ENCODE peak calls at places on chromosomes 6 and 20, in six cellular contexts. G, V, Z, S, K and Q are unnamed samples.

GRCh38 chr6:131761061-131761761 is 46.6 kb upstream of the ENPP1 start:
- DNase-seq in S (no peak), G (no peak), Z (no peak), K (no peak), V (no peak), Q (no peak)

GRCh38 chr6:30100585-30101422 is 12.1 kb downstream of the TRIM31 start:
- DNase-seq in S (peak; percentile 45), G (peak; percentile 92), Z (no peak), V (no peak), K (peak; percentile 57), Q (peak; percentile 88)

GRCh38 chr6:20426177-20427082 is 24.8 kb downstream of the E2F3 start:
- DNase-seq in G (no peak), V (no peak), S (no peak), K (no peak), Z (no peak), Q (no peak)

GRCh38 chr20:14948416-14948815 is 611.0 kb upstream of the FLRT3 start:
- DNase-seq in S (no peak), Z (no peak), K (no peak), V (no peak), G (peak; percentile 34), Q (no peak)

GRCh38 chr6:15955484-15955883 is 173.4 kb upstream of the MYLIP start:
- DNase-seq in G (no peak), Z (no peak), K (no peak), V (no peak), S (no peak), Q (no peak)

GRCh38 chr6:37396571-37397185 is 36.3 kb upstream of the CMTR1 start:
- DNase-seq in V (no peak), Z (no peak), G (no peak), S (no peak), K (peak; percentile 4), Q (no peak)

GRCh38 chr6:67433124-67433523 is 1202.0 kb upstream of the ADGRB3 start:
- DNase-seq in K (no peak), Z (no peak), G (no peak), S (no peak), V (no peak), Q (no peak)

GRCh38 chr6:131773284-131773950 is 34.4 kb upstream of the ENPP1 start:
- DNase-seq in Z (no peak), G (no peak), K (no peak), V (no peak), S (no peak), Q (no peak)

GRCh38 chr6:75524322-75524972 is 30.8 kb upstream of the FILIP1 start:
- DNase-seq in K (no peak), G (peak; percentile 95), Z (no peak), S (no peak), V (peak; percentile 10), Q (no peak)

GRCh38 chr6:39114395-39114706 is 635 bp downstream of the SAYSD1 start:
- DNase-seq in S (no peak), K (no peak), Z (no peak), V (no peak), G (no peak), Q (no peak)

GRCh38 chr20:51758978-51759544 is 9.1 kb downstream of the ATP9A start:
- DNase-seq in G (peak; percentile 87), Z (no peak), K (no peak), V (no peak), S (no peak), Q (no peak)

GRCh38 chr6:157233156-157233555 is 90.2 kb downstream of the TMEM242 start:
- DNase-seq in Z (no peak), V (no peak), S (no peak), G (no peak), K (no peak), Q (no peak)

GRCh38 chr20:38193586-38194105 is 28.6 kb upstream of the TGM2 start:
- DNase-seq in G (no peak), S (no peak), K (no peak), Z (no peak), V (no peak), Q (no peak)

GRCh38 chr20:5786930-5787826 is 37.0 kb downstream of the SHLD1 start:
- DNase-seq in G (no peak), S (no peak), V (no peak), Z (no peak), K (no peak), Q (no peak)

GRCh38 chr6:132264101-132264500 is 137.2 kb downstream of the MOXD1 start:
- DNase-seq in G (no peak), K (no peak), V (no peak), S (no peak), Z (no peak), Q (no peak)

GRCh38 chr20:61677928-61678327 is 387.8 kb downstream of the TAF4 start:
- DNase-seq in S (no peak), K (no peak), G (no peak), Z (no peak), V (no peak), Q (no peak)

GRCh38 chr6:347232-347631 is 44.3 kb upstream of the IRF4 start:
- DNase-seq in K (no peak), Z (no peak), S (no peak), G (no peak), V (no peak), Q (no peak)

GRCh38 chr6:131084982-131085381 is 21.9 kb upstream of the EPB41L2 start:
- DNase-seq in S (no peak), Z (no peak), G (peak; percentile 49), K (no peak), V (no peak), Q (no peak)

GRCh38 chr20:18397090-18397489 is 69.7 kb downstream of the DZANK1 start:
- DNase-seq in V (no peak), Z (no peak), S (no peak), K (no peak), G (no peak), Q (no peak)

GRCh38 chr6:61606500-61606899 is 679.5 kb downstream of the KHDRBS2 start:
- DNase-seq in G (no peak), K (no peak), V (no peak), S (no peak), Z (peak; percentile 2), Q (no peak)

GRCh38 chr6:135901776-135902524 is 50.4 kb downstream of the PDE7B start:
- DNase-seq in S (no peak), G (no peak), K (no peak), Z (no peak), V (no peak), Q (no peak)

GRCh38 chr20:57082546-57082945 is 183.9 kb downstream of the BMP7 start:
- DNase-seq in V (no peak), Z (no peak), K (no peak), G (no peak), S (no peak), Q (no peak)

GRCh38 chr20:37939701-37940151 is 36.8 kb downstream of the VSTM2L start:
- DNase-seq in Z (no peak), V (no peak), G (no peak), S (no peak), K (no peak), Q (no peak)

GRCh38 chr20:23235173-23236027 is 115.2 kb upstream of the NXT1 start:
- DNase-seq in V (peak; percentile 52), Z (peak; percentile 39), K (peak; percentile 61), S (peak; percentile 44), G (peak; percentile 50), Q (peak; percentile 11)

GRCh38 chr6:91088515-91088914 is 501.6 kb upstream of the MAP3K7 start:
- DNase-seq in S (no peak), G (no peak), K (no peak), V (no peak), Z (no peak), Q (no peak)

GRCh38 chr6:137218473-137218916 is 690 bp downstream of the IFNGR1 start:
- DNase-seq in V (no peak), K (peak; percentile 38), Z (no peak), S (peak; percentile 35), G (peak; percentile 36), Q (peak; percentile 35)

DNA sequence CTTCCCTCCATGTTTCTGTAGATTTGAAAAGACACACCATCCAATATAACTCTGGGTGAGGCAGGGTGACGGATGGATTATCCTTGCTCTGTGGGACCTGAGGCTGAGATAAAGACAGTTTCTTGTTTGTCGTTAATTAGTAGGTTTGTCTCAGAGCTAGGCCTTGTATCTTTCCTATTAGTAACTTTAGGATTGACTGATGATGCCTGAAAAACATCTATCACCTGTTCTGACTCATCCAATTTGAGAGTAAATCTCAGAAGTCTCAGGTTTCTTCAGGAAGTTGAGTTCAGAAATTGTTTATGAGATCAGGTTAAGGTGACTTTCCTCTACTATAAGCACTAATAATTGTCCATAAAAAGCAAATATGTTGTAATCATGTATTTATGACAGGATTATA is 129.4 kb upstream of the SUPT3H start:
- DNase-seq in G (no peak), Z (no peak), S (no peak), K (no peak), V (no peak), Q (no peak)
- TF ChIP-seq JUND in G (no peak), Z (no peak), S (no peak), K (no peak), V (peak; percentile 76), Q (no peak)

DNA sequence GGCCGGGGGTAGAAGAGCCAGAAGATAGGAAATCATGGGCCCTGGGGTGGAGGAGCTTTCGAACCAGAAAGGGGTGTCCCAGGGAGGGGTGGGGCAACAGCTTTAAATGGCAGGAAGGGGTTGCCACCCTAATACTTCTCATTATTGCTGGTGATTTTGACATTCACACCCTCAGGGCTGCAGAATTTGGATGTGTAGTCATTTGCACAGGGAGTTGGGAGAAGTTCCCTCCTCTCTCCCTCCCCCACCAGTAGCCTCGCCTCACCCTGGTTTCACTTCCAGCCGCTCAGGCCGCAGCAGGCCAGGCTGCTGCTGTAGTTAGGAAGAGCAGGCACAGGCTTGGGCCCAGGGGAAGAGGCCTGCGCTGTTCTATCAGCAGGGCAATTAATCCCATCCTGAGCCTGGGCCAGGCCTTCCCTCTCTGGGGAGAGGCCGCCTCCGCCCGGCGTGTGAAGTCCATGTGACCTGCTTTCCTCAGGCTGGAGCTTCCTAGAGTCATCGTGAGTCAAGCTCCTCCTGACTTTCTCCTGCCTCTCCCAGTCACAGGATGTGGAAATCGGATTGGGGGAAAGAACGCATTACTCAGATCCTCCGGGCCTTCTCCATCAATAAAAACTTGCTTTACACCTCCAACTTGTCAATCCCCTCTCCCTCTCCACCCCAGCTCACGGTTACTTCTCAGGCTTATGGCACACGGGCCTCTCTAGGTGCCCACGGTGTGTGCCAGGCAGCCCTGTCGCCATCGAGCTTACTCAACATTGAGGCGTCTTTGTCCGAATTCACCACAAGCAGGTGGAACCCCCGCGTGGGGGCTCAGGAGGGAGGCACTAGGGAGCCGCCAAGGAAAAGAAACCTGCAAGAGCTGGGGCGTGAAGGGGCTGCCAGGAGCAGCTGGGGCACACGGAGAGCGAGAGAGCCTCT is 7.8 kb downstream of the ADTRP start:
- DNase-seq in V (peak; percentile 89), G (no peak), Z (no peak), K (no peak), S (peak; percentile 24), Q (no peak)
- TF ChIP-seq JUND in V (peak; percentile 71), G (no peak), Z (no peak), K (no peak), S (peak; percentile 53), Q (no peak)

DNA sequence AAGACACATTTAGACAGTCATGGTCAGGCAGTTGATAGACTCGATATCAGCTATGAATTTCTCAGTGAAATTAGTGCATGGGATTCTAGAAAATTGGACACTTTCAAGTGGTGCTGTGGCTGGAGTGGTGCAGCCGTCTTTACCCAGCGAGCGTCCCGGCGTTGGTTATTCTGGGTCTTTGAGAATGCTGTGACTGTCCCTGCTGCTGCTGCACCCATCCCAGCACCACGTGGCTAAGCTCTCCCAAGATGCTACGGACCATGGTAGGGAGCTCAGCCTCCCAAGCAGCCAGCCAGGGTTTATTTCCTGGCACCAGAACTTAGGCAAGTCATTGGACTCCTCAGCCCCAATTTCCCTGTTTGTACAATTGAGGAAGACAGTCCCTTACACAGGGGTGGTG is 147.2 kb upstream of the RPS6KA2 start:
- DNase-seq in Z (no peak), K (no peak), S (no peak), V (no peak), G (no peak), Q (no peak)
- TF ChIP-seq JUND in Z (no peak), K (no peak), S (no peak), V (no peak), G (no peak), Q (no peak)

GRCh38 chr6:145551164-145551563 is 184.2 kb downstream of the EPM2A start:
- DNase-seq in Z (no peak), G (no peak), V (no peak), K (no peak), S (no peak), Q (no peak)
- TF ChIP-seq JUND in Z (no peak), G (no peak), V (no peak), K (no peak), S (no peak), Q (no peak)